ENCODE peak calls at places on chromosomes 1 and 21, in six cellular contexts. Q is PC-3; H is colonic mucosa; A is naive thymus-derived CD4-positive, alpha-beta T cell; D is endodermal cell; T is IMR-90. X is an unnamed sample. For H3K4me1 and H3K27me3, the result is how much of the 10 kb centered on the place peaks cover.

GRCh38 chr1:228358039-228358763 is 48.4 kb downstream of the TRIM11 start:
- DNase-seq in Q (peak), H (no peak), A (no peak), D (no peak), T (no peak), X (no peak)

GRCh38 chr1:26959722-26960624 is at the start of gene KDF1:
- DNase-seq in Q (peak), H (peak), A (peak), D (peak), T (no peak), X (no peak)

GRCh38 chr1:208997726-208998312 is 585.7 kb upstream of the CAMK1G start:
- DNase-seq in Q (peak), H (no peak), A (no peak), D (no peak), T (no peak), X (no peak)

GRCh38 chr1:15848143-15848928 is 829 bp downstream of the SPEN start:
- DNase-seq in Q (no peak), H (peak), A (peak), D (peak), T (peak), X (peak)

GRCh38 chr1:41880951-41881885 is 37.5 kb downstream of the HIVEP3 start:
- DNase-seq in Q (no peak), H (no peak), A (no peak), D (no peak), T (no peak), X (no peak)

GRCh38 chr1:1333551-1334241 is 2.6 kb downstream of the TAS1R3 start:
- DNase-seq in Q (no peak), H (no peak), A (no peak), D (no peak), T (no peak), X (no peak)

GRCh38 chr1:184986250-184986649 is 11.9 kb upstream of the NIBAN1 start:
- DNase-seq in Q (peak), H (no peak), A (no peak), D (no peak), T (peak), X (no peak)

GRCh38 chr1:97350662-97351061 is 570.2 kb downstream of the DPYD start:
- DNase-seq in Q (peak), H (no peak), A (no peak), D (no peak), T (peak), X (no peak)

GRCh38 chr1:31010081-31010989 is 55.2 kb downstream of the PUM1 start:
- DNase-seq in Q (peak), H (no peak), A (no peak), D (no peak), T (peak), X (no peak)

GRCh38 chr1:38198099-38198498 is 151.5 kb upstream of the POU3F1 start:
- DNase-seq in Q (no peak), H (no peak), A (no peak), D (no peak), T (no peak), X (no peak)

GRCh38 chr1:38246955-38247952 is 200.7 kb upstream of the POU3F1 start:
- DNase-seq in Q (peak), H (peak), A (no peak), D (no peak), T (peak), X (no peak)

GRCh38 chr1:43366179-43366578 is 1.6 kb downstream of the ELOVL1 start:
- DNase-seq in Q (peak), H (peak), A (no peak), D (peak), T (no peak), X (no peak)

GRCh38 chr1:197902454-197903195 is at the start of gene C1orf53:
- DNase-seq in Q (peak), H (peak), A (peak), D (peak), T (peak), X (peak)

GRCh38 chr1:78048446-78048845 is 2.7 kb downstream of the GIPC2 start:
- DNase-seq in Q (no peak), H (no peak), A (no peak), D (no peak), T (no peak), X (no peak)

GRCh38 chr1:209620484-209620879 is 31.7 kb downstream of the LAMB3 start:
- DNase-seq in Q (no peak), H (no peak), A (no peak), D (no peak), T (peak), X (no peak)

GRCh38 chr21:45972353-45972715 is 9.2 kb upstream of the COL6A1 start:
- DNase-seq in Q (no peak), H (no peak), A (no peak), D (no peak), T (no peak), X (peak)

GRCh38 chr21:45975017-45975595 is 6.5 kb upstream of the COL6A1 start:
- DNase-seq in Q (peak), H (no peak), A (no peak), D (peak), T (peak), X (peak)

GRCh38 chr21:45972716-45973474 is 8.7 kb upstream of the COL6A1 start:
- DNase-seq in Q (no peak), H (no peak), A (no peak), D (peak), T (peak), X (peak)

GRCh38 chr21:45974073-45975016 is 7.2 kb upstream of the COL6A1 start:
- DNase-seq in Q (peak), H (no peak), A (no peak), D (peak), T (peak), X (peak)

DNA sequence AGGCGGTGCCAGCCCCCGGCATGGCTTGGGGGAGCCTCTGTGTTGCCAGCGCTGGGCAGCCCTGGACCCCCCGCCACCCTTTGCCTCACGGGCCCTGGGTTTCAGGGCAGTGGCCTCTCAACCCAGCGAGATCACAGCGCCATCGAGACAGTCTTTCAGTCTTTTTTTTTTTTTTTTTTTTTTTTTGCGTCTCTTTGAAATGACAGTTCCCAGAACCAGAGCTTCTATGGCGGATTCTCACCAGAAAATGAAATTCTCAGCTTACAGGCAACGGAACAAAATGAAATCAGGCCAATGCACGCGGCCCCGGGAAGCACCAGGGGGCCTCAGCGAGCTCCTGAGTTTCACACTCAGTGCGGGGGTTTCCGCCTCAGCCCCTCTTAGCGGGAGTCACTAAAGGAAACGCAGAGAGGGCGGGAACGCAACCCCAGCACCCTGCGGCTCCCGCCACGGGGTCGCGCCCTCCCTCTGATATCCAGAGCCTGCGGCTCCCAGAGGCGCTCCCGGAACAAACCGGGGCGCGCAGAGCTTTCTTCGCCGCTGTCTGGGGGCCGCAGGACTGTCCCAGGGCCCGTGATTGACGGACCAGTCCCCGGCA is 8.0 kb upstream of the COL6A1 start:
- DNase-seq in Q (peak), H (peak), A (peak), D (no peak), T (peak), X (peak)
- H3K4me1 ChIP-seq in Q (under half), H (under half), A (under half), D (under half), T (under half), X (under half)

GRCh38 chr1:64171797-64172281 is 31.6 kb upstream of the UBE2U start:
- DNase-seq in Q (peak), H (peak), A (no peak), D (no peak), T (peak), X (no peak)
- H3K27ac ChIP-seq in Q (peak), H (no peak), A (no peak), D (no peak), T (peak), X (no peak)

GRCh38 chr1:170664828-170665617 is 1.1 kb downstream of the PRRX1 start:
- DNase-seq in Q (no peak), H (peak), A (no peak), D (peak), T (peak), X (peak)
- H3K27me3 ChIP-seq in Q (under half), H (half or more), A (under half), D (half or more), T (under half), X (under half)

GRCh38 chr1:12183095-12183794 is 16.5 kb downstream of the TNFRSF1B start:
- DNase-seq in Q (no peak), H (no peak), A (no peak), D (no peak), T (no peak), X (no peak)

GRCh38 chr1:12182410-12182946 is 15.7 kb downstream of the TNFRSF1B start:
- DNase-seq in Q (no peak), H (no peak), A (no peak), D (no peak), T (no peak), X (no peak)

GRCh38 chr1:12185036-12185435 is 18.2 kb downstream of the TNFRSF1B start:
- DNase-seq in Q (no peak), H (no peak), A (no peak), D (no peak), T (no peak), X (no peak)

GRCh38 chr1:12185556-12186276 is 18.9 kb downstream of the TNFRSF1B start:
- DNase-seq in Q (no peak), H (no peak), A (no peak), D (no peak), T (no peak), X (peak)

GRCh38 chr1:12184008-12184681 is 17.4 kb downstream of the TNFRSF1B start:
- DNase-seq in Q (no peak), H (peak), A (no peak), D (no peak), T (peak), X (peak)
- H3K4me1 ChIP-seq in Q (under half), H (under half), A (under half), D (under half), T (under half), X (under half)

X was measured in uterus.